ENCODE peak calls at places on chromosome 12, in ten cellular contexts. X is transverse colon; M is brain microvascular endothelial cell; I is CD4-positive, CD25-positive, alpha-beta regulatory T cell; T is tibial nerve; V is right atrium auricular region; Q is breast epithelium; R is aorta; Z is esophagus squamous epithelium; N is stomach. O is an unnamed sample. For H3K36me3, the result is how much of the 10 kb centered on the place peaks cover.

GRCh38 chr12:81976661-81977060 is 217.5 kb upstream of the PPFIA2 start:
- DNase-seq in Z (no peak), N (no peak), M (no peak), X (no peak), T (no peak), Q (no peak), R (no peak), V (no peak), I (no peak), O (no peak)

GRCh38 chr12:95214466-95214865 is 2.8 kb downstream of the FGD6 start:
- DNase-seq in X (no peak), V (no peak), M (no peak), N (no peak), Q (no peak), T (no peak), R (no peak), I (no peak), Z (no peak), O (no peak)

GRCh38 chr12:32400114-32400672 is 835 bp downstream of the FGD4 start:
- DNase-seq in N (peak), T (no peak), R (no peak), X (peak), Z (no peak), I (no peak), V (no peak), M (no peak), Q (no peak), O (no peak)

GRCh38 chr12:89721291-89721987 is 12.8 kb upstream of the ATP2B1 start:
- DNase-seq in T (no peak), Z (no peak), V (no peak), X (no peak), N (no peak), R (no peak), M (no peak), Q (no peak), I (no peak), O (no peak)

GRCh38 chr12:76346798-76347420 is 1.3 kb downstream of the BBS10 start:
- DNase-seq in I (no peak), R (no peak), M (peak), Z (no peak), X (no peak), Q (no peak), T (no peak), N (no peak), V (no peak), O (no peak)

GRCh38 chr12:52203126-52203921 is 11.5 kb upstream of the KRT80 start:
- DNase-seq in M (peak), Q (peak), X (peak), I (no peak), N (peak), R (peak), T (peak), V (peak), Z (no peak), O (no peak)

GRCh38 chr12:10362325-10362724 is 27.5 kb downstream of the KLRK1 start:
- DNase-seq in T (no peak), I (no peak), M (no peak), Q (no peak), N (no peak), R (no peak), V (no peak), Z (no peak), X (no peak), O (no peak)

GRCh38 chr12:106080786-106081185 is 58.0 kb downstream of the NUAK1 start:
- DNase-seq in N (no peak), I (no peak), T (no peak), M (no peak), Q (no peak), V (no peak), R (no peak), Z (no peak), X (no peak), O (no peak)

GRCh38 chr12:39427360-39427808 is 15.5 kb downstream of the KIF21A start:
- DNase-seq in I (no peak), V (no peak), M (no peak), Z (no peak), N (no peak), R (no peak), Q (no peak), X (no peak), T (no peak), O (no peak)

GRCh38 chr12:21677622-21678277 is 20.1 kb upstream of the LDHB start:
- DNase-seq in I (peak), N (no peak), X (no peak), Z (no peak), V (no peak), M (no peak), Q (no peak), T (no peak), R (no peak), O (no peak)

GRCh38 chr12:62683724-62684501 is 217.3 kb downstream of the MON2 start:
- DNase-seq in V (peak), T (peak), Z (no peak), R (peak), M (no peak), N (no peak), X (peak), Q (no peak), I (no peak), O (no peak)

GRCh38 chr12:34363050-34363673 is 340.9 kb downstream of the ALG10 start:
- DNase-seq in Z (no peak), M (no peak), Q (no peak), N (no peak), I (no peak), X (no peak), R (no peak), T (no peak), V (no peak), O (no peak)

GRCh38 chr12:113196996-113197395 is 11.5 kb downstream of the RITA1 start:
- DNase-seq in R (peak), X (peak), V (peak), N (peak), Q (no peak), M (peak), I (peak), T (peak), Z (no peak), O (peak)

GRCh38 chr12:53498235-53498630 is 1.0 kb downstream of the MAP3K12 start:
- DNase-seq in N (no peak), R (peak), T (no peak), Q (no peak), V (no peak), M (no peak), Z (no peak), X (no peak), I (no peak), O (no peak)

GRCh38 chr12:53497461-53497860 is 1.8 kb downstream of the MAP3K12 start:
- DNase-seq in Q (no peak), X (no peak), R (peak), V (no peak), M (no peak), N (no peak), T (no peak), Z (no peak), I (no peak), O (no peak)

GRCh38 chr12:53496752-53497032 is 2.6 kb downstream of the MAP3K12 start:
- DNase-seq in V (no peak), Q (no peak), T (no peak), Z (no peak), I (no peak), M (no peak), X (no peak), N (no peak), R (no peak), O (no peak)

GRCh38 chr12:53493610-53494391 is 5.5 kb downstream of the MAP3K12 start:
- DNase-seq in Q (no peak), I (no peak), M (no peak), Z (no peak), T (no peak), V (no peak), N (no peak), X (no peak), R (no peak), O (no peak)

DNA sequence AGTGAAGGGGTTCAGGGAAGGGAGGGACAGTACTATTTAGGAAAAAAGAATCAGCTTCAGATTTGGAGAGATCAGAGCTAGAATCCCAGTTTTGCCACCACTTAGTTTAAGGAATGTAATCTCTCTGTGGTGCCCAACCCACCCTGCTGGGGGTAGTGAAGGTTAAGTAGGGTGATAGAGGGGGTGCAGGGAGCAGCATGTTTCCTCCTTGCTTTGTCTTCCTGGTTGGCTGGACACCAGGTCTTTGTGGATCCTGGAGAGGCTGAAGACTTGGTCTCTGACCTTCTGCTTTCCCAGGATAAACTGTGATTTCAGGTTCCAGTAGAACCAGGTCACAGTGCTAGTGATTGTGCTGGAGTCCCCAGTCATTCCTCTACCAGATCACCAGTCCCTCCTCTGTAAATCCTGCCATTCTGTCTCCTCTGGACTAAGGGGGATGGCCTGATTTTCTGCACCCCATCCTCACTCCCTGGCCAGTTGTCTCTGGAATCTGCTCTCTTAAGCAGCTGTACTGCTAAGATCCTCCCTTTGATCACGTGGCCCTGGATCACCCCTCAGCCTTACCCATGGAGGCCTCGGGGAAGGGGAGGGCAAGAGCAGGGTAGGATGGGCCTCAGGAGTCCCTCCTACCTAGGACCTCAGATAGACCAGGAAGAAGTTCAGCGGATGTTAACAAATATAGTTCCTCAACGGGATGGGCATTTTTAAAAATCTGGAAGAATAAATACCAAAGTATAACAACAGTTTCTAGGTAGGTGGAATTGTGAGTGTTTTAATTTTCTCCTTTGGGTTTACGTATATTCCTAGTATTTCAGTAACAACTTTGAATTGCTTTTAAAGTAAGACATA is 3.1 kb downstream of the MAP3K12 start:
- DNase-seq in V (peak), I (no peak), R (peak), T (peak), N (no peak), X (peak), Z (no peak), Q (no peak), M (peak), O (no peak)
- H3K4me3 ChIP-seq in V (no peak), I (no peak), R (no peak), T (no peak), N (no peak), X (no peak), Z (no peak), Q (peak), M (no peak), O (no peak)

GRCh38 chr12:124538194-124539082 is 29.0 kb downstream of the NCOR2 start:
- DNase-seq in R (no peak), Q (no peak), I (no peak), Z (no peak), X (no peak), T (no peak), M (no peak), N (no peak), V (no peak), O (no peak)

GRCh38 chr12:124536613-124537012 is 30.8 kb downstream of the NCOR2 start:
- DNase-seq in V (no peak), T (no peak), Q (no peak), X (no peak), M (no peak), R (no peak), Z (no peak), N (no peak), I (no peak), O (no peak)

GRCh38 chr12:124537525-124538193 is 29.8 kb downstream of the NCOR2 start:
- DNase-seq in N (peak), T (no peak), M (no peak), R (no peak), X (no peak), I (no peak), Z (no peak), Q (no peak), V (no peak), O (no peak)

GRCh38 chr12:124542021-124542941 is 25.1 kb downstream of the NCOR2 start:
- DNase-seq in Q (no peak), X (no peak), N (no peak), R (no peak), V (no peak), Z (no peak), T (no peak), I (no peak), M (no peak), O (no peak)

DNA sequence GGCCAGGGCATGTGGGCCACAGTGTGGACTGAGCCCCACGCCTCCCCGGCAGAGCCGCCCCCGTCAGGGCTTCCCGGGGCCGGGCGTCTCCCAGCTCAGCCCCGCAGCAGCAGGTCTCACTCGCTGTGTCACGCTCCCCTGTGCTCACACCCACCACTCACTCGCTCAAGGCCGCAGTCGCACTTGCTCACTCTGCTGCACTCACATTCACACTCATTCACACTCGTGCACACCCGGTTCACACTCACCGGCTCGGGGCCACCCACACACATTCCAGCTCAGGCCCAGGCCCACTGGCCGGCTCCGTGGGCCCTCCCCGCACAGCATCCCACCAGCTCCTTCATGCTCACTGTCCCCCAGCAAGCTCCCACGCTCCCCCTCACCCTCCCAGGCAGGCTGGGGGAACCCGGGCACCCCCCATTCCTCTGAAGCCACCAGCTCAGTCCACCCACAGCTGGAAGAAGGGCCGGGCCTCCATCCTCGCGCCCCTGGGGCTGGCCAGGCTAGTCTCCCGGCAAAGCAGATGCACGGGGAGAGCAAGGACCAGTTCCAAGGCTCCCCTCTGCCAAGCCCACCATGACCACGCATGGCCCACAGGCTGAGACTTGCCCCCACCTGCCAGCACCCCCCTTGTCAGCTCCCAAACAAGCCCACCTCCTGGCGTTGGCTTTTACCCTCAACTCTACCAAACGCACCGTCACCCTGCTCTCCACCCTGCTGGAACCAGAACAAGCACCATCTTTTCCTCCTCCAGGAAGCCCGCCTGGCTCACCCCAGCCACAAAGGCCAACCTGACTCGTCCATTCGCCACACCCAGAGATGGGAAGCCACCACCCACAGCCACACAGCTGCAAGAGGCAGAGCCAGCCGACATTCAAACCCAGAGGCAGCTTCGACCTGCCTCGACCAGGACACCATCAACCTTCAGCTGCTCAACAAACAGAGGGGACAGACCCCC is 28.0 kb downstream of the NCOR2 start:
- DNase-seq in I (no peak), M (no peak), Z (no peak), T (no peak), R (no peak), X (no peak), V (no peak), N (no peak), Q (no peak), O (no peak)
- H3K27ac ChIP-seq in I (no peak), M (no peak), Z (no peak), T (peak), R (no peak), X (peak), V (peak), N (peak), Q (peak), O (no peak)

GRCh38 chr12:111439657-111440151 is 34.0 kb downstream of the SH2B3 start:
- DNase-seq in V (no peak), Q (no peak), M (no peak), Z (no peak), N (no peak), R (no peak), T (no peak), I (no peak), X (no peak), O (no peak)

GRCh38 chr12:111440631-111441030 is 34.9 kb downstream of the SH2B3 start:
- DNase-seq in V (no peak), I (no peak), R (peak), Z (no peak), N (no peak), X (no peak), M (no peak), Q (no peak), T (no peak), O (no peak)

GRCh38 chr12:111438501-111438900 is 32.8 kb downstream of the SH2B3 start:
- DNase-seq in Q (no peak), M (peak), V (no peak), X (peak), Z (no peak), N (peak), T (no peak), R (peak), I (no peak), O (peak)

GRCh38 chr12:111441107-111441928 is 35.6 kb downstream of the SH2B3 start:
- DNase-seq in R (peak), Z (no peak), N (no peak), I (no peak), X (no peak), Q (no peak), M (no peak), V (no peak), T (no peak), O (no peak)

GRCh38 chr12:111440152-111440551 is 34.4 kb downstream of the SH2B3 start:
- DNase-seq in M (no peak), T (no peak), R (peak), N (no peak), I (no peak), X (no peak), V (no peak), Z (no peak), Q (no peak), O (no peak)
- H3K36me3 ChIP-seq in M (under half), T (under half), R (under half), N (under half), I (under half), X (under half), V (under half), Z (under half), Q (under half), O (under half)

GRCh38 chr12:806116-806805 is 53.9 kb downstream of the WNK1 start:
- DNase-seq in T (no peak), X (no peak), Z (no peak), I (no peak), N (no peak), Q (no peak), M (no peak), V (no peak), R (no peak), O (no peak)
- H3K4me3 ChIP-seq in T (no peak), X (no peak), Z (no peak), I (peak), N (no peak), Q (no peak), M (no peak), V (no peak), R (no peak), O (no peak)

DNA sequence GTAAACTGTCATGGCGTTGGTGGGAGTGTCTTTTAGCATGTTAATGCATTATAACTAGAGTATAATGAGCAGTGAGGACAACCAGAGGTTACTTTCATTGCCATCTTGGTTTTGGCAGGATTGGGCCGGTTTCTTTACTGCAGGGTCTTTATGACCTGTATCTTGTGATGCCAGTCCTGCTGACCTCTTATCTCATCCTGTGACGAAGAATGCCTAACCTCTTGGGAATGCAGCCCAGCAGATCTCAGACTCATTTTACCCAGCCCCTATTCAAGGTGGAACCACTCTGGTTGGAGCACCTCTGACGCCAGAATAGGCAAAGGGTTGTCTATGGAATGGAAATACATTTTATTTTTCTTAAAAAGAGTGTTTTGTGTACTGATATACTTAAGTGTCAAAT is 113.9 kb downstream of the OTOGL start:
- DNase-seq in X (no peak), T (no peak), I (no peak), N (no peak), Z (no peak), Q (no peak), R (no peak), V (no peak), M (no peak), O (no peak)
- H3K27ac ChIP-seq in X (no peak), T (no peak), I (no peak), N (no peak), Z (no peak), Q (peak), R (no peak), V (no peak), M (no peak), O (no peak)

GRCh38 chr12:5444520-5444919 is 12.6 kb downstream of the NTF3 start:
- DNase-seq in X (no peak), Q (no peak), N (no peak), I (no peak), M (no peak), T (no peak), V (no peak), R (no peak), Z (no peak), O (no peak)

GRCh38 chr12:5439788-5440300 is 7.9 kb downstream of the NTF3 start:
- DNase-seq in T (no peak), N (no peak), M (no peak), X (no peak), Q (no peak), R (no peak), I (no peak), Z (no peak), V (no peak), O (no peak)

GRCh38 chr12:5440973-5441372 is 9.1 kb downstream of the NTF3 start:
- DNase-seq in M (no peak), R (no peak), T (no peak), X (no peak), I (no peak), Z (no peak), N (no peak), Q (no peak), V (no peak), O (no peak)

GRCh38 chr12:5441497-5442236 is 9.8 kb downstream of the NTF3 start:
- DNase-seq in Q (no peak), M (peak), X (no peak), Z (no peak), T (no peak), V (no peak), R (no peak), N (no peak), I (no peak), O (no peak)

DNA sequence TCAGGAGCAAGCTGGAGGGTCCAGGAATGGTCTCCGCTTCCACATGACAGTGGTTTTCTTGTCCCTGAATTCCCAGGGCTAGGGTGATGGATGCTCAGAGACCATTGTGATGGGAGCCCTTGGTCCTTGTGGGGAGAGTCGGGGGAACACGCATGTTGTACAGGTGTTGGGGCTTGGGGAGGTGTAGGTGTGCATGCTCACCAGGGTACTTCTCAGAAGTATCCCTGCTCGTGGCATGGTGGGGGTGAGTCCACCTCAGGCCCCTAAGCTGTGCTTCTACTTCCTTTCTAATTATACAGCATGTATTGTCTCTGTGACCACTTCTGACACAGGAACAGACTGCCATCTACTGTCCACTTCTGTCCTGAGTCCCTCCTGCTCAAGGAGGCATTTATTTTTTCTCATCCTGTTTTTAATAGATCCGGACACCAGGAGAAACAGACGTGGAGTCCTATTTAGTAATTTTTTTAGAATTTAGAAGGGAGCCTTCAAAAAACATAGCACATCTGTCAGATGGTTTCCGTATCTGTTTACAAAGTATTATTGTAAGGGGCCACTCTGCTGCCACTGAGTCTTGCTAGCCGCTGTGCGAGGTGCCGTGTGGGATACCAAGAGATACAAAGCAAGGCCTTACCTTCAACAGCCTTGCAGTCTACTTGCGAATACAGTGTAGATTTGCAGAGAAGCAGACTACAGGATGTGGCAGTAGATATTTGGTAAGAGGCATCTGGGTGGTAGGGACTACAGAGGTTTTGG is 10.5 kb downstream of the NTF3 start:
- DNase-seq in M (peak), R (no peak), T (no peak), V (no peak), Q (no peak), Z (no peak), I (no peak), N (no peak), X (no peak), O (no peak)
- H3K36me3 ChIP-seq in M (under half), R (under half), T (under half), V (under half), Q (under half), Z (under half), I (under half), N (under half), X (under half), O (under half)

GRCh38 chr12:98513379-98514318 is 1.7 kb upstream of the TMPO start:
- DNase-seq in I (no peak), Q (no peak), Z (no peak), V (peak), T (no peak), X (no peak), R (no peak), N (no peak), M (no peak), O (no peak)
- H3K4me3 ChIP-seq in I (peak), Q (peak), Z (no peak), V (no peak), T (no peak), X (peak), R (no peak), N (no peak), M (peak), O (no peak)

O was measured in effector memory CD4-positive, alpha-beta T cell.